ENCODE peak calls at places on chromosomes 13 and 19, in eight cellular contexts. One of them, this sample, is unnamed.

GRCh38 chr19:49216076-49216475 is 58.5 kb downstream of the TRPM4 start:
- DNase-seq in amygdala: no peak
- DNase-seq in NCI-H187: no peak
- DNase-seq in GF-D8: no peak
- DNase-seq in iPS-NIHi11: no peak
- DNase-seq in germinal center: no peak
- DNase-seq in tibial nerve: no peak
- DNase-seq in ovary: no peak
- DNase-seq in this sample: no peak

GRCh38 chr19:5948697-5949564 is 29.0 kb downstream of the RANBP3 start:
- DNase-seq in amygdala: no peak
- DNase-seq in NCI-H187: no peak
- DNase-seq in GF-D8: no peak
- DNase-seq in iPS-NIHi11: no peak
- DNase-seq in germinal center: no peak
- DNase-seq in tibial nerve: no peak
- DNase-seq in ovary: no peak
- DNase-seq in this sample: no peak

GRCh38 chr13:100176781-100177389 is 88.0 kb downstream of the PCCA start:
- DNase-seq in amygdala: no peak
- DNase-seq in NCI-H187: no peak
- DNase-seq in GF-D8: no peak
- DNase-seq in iPS-NIHi11: no peak
- DNase-seq in germinal center: no peak
- DNase-seq in tibial nerve: no peak
- DNase-seq in ovary: no peak
- DNase-seq in this sample: no peak

GRCh38 chr13:72221276-72221962 is 354.4 kb upstream of the DACH1 start:
- DNase-seq in amygdala: no peak
- DNase-seq in NCI-H187: no peak
- DNase-seq in GF-D8: no peak
- DNase-seq in iPS-NIHi11: peak; percentile 81
- DNase-seq in germinal center: no peak
- DNase-seq in tibial nerve: no peak
- DNase-seq in ovary: no peak
- DNase-seq in this sample: no peak

GRCh38 chr19:8511573-8512101 is 2.3 kb downstream of the ZNF414 start:
- DNase-seq in amygdala: no peak
- DNase-seq in NCI-H187: no peak
- DNase-seq in GF-D8: no peak
- DNase-seq in iPS-NIHi11: no peak
- DNase-seq in germinal center: no peak
- DNase-seq in tibial nerve: no peak
- DNase-seq in ovary: no peak
- DNase-seq in this sample: no peak

GRCh38 chr13:47420568-47420967 is 523.7 kb upstream of the HTR2A start:
- DNase-seq in amygdala: no peak
- DNase-seq in NCI-H187: no peak
- DNase-seq in GF-D8: no peak
- DNase-seq in iPS-NIHi11: no peak
- DNase-seq in germinal center: no peak
- DNase-seq in tibial nerve: no peak
- DNase-seq in ovary: no peak
- DNase-seq in this sample: no peak

GRCh38 chr19:16423891-16424290 is 47.9 kb downstream of the EPS15L1 start:
- DNase-seq in amygdala: no peak
- DNase-seq in NCI-H187: no peak
- DNase-seq in GF-D8: no peak
- DNase-seq in iPS-NIHi11: no peak
- DNase-seq in germinal center: no peak
- DNase-seq in tibial nerve: no peak
- DNase-seq in ovary: no peak
- DNase-seq in this sample: no peak

GRCh38 chr13:53143757-53144320 is 115.2 kb downstream of the OLFM4 start:
- DNase-seq in amygdala: no peak
- DNase-seq in NCI-H187: no peak
- DNase-seq in GF-D8: no peak
- DNase-seq in iPS-NIHi11: no peak
- DNase-seq in germinal center: no peak
- DNase-seq in tibial nerve: no peak
- DNase-seq in ovary: no peak
- DNase-seq in this sample: no peak

GRCh38 chr19:33064778-33065550 is at the start of gene RHPN2:
- DNase-seq in amygdala: no peak
- DNase-seq in NCI-H187: peak; percentile 78
- DNase-seq in GF-D8: no peak
- DNase-seq in iPS-NIHi11: peak; percentile 95
- DNase-seq in germinal center: peak; percentile 78
- DNase-seq in tibial nerve: peak; percentile 22
- DNase-seq in ovary: peak; percentile 53
- DNase-seq in this sample: peak; percentile 77

GRCh38 chr19:29074579-29074978 is 138.4 kb downstream of the UQCRFS1 start:
- DNase-seq in amygdala: no peak
- DNase-seq in NCI-H187: no peak
- DNase-seq in GF-D8: no peak
- DNase-seq in iPS-NIHi11: no peak
- DNase-seq in germinal center: no peak
- DNase-seq in tibial nerve: no peak
- DNase-seq in ovary: no peak
- DNase-seq in this sample: no peak

GRCh38 chr19:35346193-35347052 is 1.3 kb upstream of the FFAR1 start:
- DNase-seq in amygdala: no peak
- DNase-seq in NCI-H187: no peak
- DNase-seq in GF-D8: no peak
- DNase-seq in iPS-NIHi11: no peak
- DNase-seq in germinal center: no peak
- DNase-seq in tibial nerve: no peak
- DNase-seq in ovary: no peak
- DNase-seq in this sample: peak; percentile 67

GRCh38 chr19:11092181-11092538 is 2.9 kb downstream of the LDLR start:
- DNase-seq in amygdala: no peak
- DNase-seq in NCI-H187: no peak
- DNase-seq in GF-D8: no peak
- DNase-seq in iPS-NIHi11: no peak
- DNase-seq in germinal center: no peak
- DNase-seq in tibial nerve: no peak
- DNase-seq in ovary: no peak
- DNase-seq in this sample: no peak

GRCh38 chr19:44585371-44586141 is 27.8 kb upstream of the IGSF23 start:
- DNase-seq in amygdala: no peak
- DNase-seq in NCI-H187: no peak
- DNase-seq in GF-D8: peak; percentile 1
- DNase-seq in iPS-NIHi11: no peak
- DNase-seq in germinal center: no peak
- DNase-seq in tibial nerve: no peak
- DNase-seq in ovary: no peak
- DNase-seq in this sample: no peak

GRCh38 chr19:41542622-41543021 is 33.3 kb upstream of the CEACAM21 start:
- DNase-seq in amygdala: no peak
- DNase-seq in NCI-H187: no peak
- DNase-seq in GF-D8: no peak
- DNase-seq in iPS-NIHi11: no peak
- DNase-seq in germinal center: no peak
- DNase-seq in tibial nerve: no peak
- DNase-seq in ovary: no peak
- DNase-seq in this sample: no peak

GRCh38 chr19:53942001-53942786 is 20.5 kb upstream of the CACNG8 start:
- DNase-seq in amygdala: no peak
- DNase-seq in NCI-H187: no peak
- DNase-seq in GF-D8: no peak
- DNase-seq in iPS-NIHi11: peak; percentile 95
- DNase-seq in germinal center: no peak
- DNase-seq in tibial nerve: no peak
- DNase-seq in ovary: no peak
- DNase-seq in this sample: no peak

GRCh38 chr13:71977028-71977427 is 110.0 kb upstream of the DACH1 start:
- DNase-seq in amygdala: no peak
- DNase-seq in NCI-H187: no peak
- DNase-seq in GF-D8: no peak
- DNase-seq in iPS-NIHi11: no peak
- DNase-seq in germinal center: no peak
- DNase-seq in tibial nerve: no peak
- DNase-seq in ovary: no peak
- DNase-seq in this sample: no peak

GRCh38 chr19:8609210-8610040 is 1.1 kb downstream of the ADAMTS10 start:
- DNase-seq in amygdala: no peak
- DNase-seq in NCI-H187: no peak
- DNase-seq in GF-D8: no peak
- DNase-seq in iPS-NIHi11: peak; percentile 90
- DNase-seq in germinal center: no peak
- DNase-seq in tibial nerve: peak; percentile 35
- DNase-seq in ovary: peak; percentile 41
- DNase-seq in this sample: no peak

GRCh38 chr19:8129061-8129460 is 20.3 kb downstream of the FBN3 start:
- DNase-seq in amygdala: no peak
- DNase-seq in NCI-H187: no peak
- DNase-seq in GF-D8: no peak
- DNase-seq in iPS-NIHi11: no peak
- DNase-seq in germinal center: no peak
- DNase-seq in tibial nerve: no peak
- DNase-seq in ovary: no peak
- DNase-seq in this sample: no peak

GRCh38 chr13:40665061-40665753 is 1.2 kb downstream of the FOXO1 start:
- DNase-seq in amygdala: peak; percentile 2
- DNase-seq in NCI-H187: no peak
- DNase-seq in GF-D8: no peak
- DNase-seq in iPS-NIHi11: peak; percentile 57
- DNase-seq in germinal center: peak; percentile 21
- DNase-seq in tibial nerve: no peak
- DNase-seq in ovary: peak; percentile 39
- DNase-seq in this sample: peak; percentile 72

GRCh38 chr13:31725841-31726240 is 13.5 kb upstream of the RXFP2 start:
- DNase-seq in amygdala: no peak
- DNase-seq in NCI-H187: no peak
- DNase-seq in GF-D8: no peak
- DNase-seq in iPS-NIHi11: no peak
- DNase-seq in germinal center: no peak
- DNase-seq in tibial nerve: no peak
- DNase-seq in ovary: no peak
- DNase-seq in this sample: no peak

GRCh38 chr19:36054733-36055686 is at the start of gene WDR62:
- DNase-seq in amygdala: peak; percentile 94
- DNase-seq in NCI-H187: peak; percentile 90
- DNase-seq in GF-D8: peak; percentile 87
- DNase-seq in iPS-NIHi11: peak; percentile 98
- DNase-seq in germinal center: peak; percentile 99
- DNase-seq in tibial nerve: peak; percentile 86
- DNase-seq in ovary: peak; percentile 92
- DNase-seq in this sample: peak; percentile 97

GRCh38 chr19:18270304-18270703 is 3.9 kb downstream of the IQCN start:
- DNase-seq in amygdala: no peak
- DNase-seq in NCI-H187: no peak
- DNase-seq in GF-D8: no peak
- DNase-seq in iPS-NIHi11: no peak
- DNase-seq in germinal center: no peak
- DNase-seq in tibial nerve: no peak
- DNase-seq in ovary: no peak
- DNase-seq in this sample: no peak

GRCh38 chr13:79654520-79654919 is 173.6 kb downstream of the NDFIP2 start:
- DNase-seq in amygdala: no peak
- DNase-seq in NCI-H187: no peak
- DNase-seq in GF-D8: no peak
- DNase-seq in iPS-NIHi11: no peak
- DNase-seq in germinal center: no peak
- DNase-seq in tibial nerve: no peak
- DNase-seq in ovary: no peak
- DNase-seq in this sample: no peak

GRCh38 chr13:60226507-60226906 is 62.8 kb upstream of the DIAPH3 start:
- DNase-seq in amygdala: no peak
- DNase-seq in NCI-H187: no peak
- DNase-seq in GF-D8: no peak
- DNase-seq in iPS-NIHi11: peak; percentile 32
- DNase-seq in germinal center: no peak
- DNase-seq in tibial nerve: no peak
- DNase-seq in ovary: no peak
- DNase-seq in this sample: no peak

GRCh38 chr19:8333771-8334457 is 9.1 kb downstream of the KANK3 start:
- DNase-seq in amygdala: no peak
- DNase-seq in NCI-H187: no peak
- DNase-seq in GF-D8: no peak
- DNase-seq in iPS-NIHi11: peak; percentile 57
- DNase-seq in germinal center: no peak
- DNase-seq in tibial nerve: no peak
- DNase-seq in ovary: no peak
- DNase-seq in this sample: no peak

GRCh38 chr19:33580026-33580644 is 41.6 kb upstream of the CHST8 start:
- DNase-seq in amygdala: no peak
- DNase-seq in NCI-H187: no peak
- DNase-seq in GF-D8: no peak
- DNase-seq in iPS-NIHi11: no peak
- DNase-seq in germinal center: no peak
- DNase-seq in tibial nerve: no peak
- DNase-seq in ovary: no peak
- DNase-seq in this sample: no peak

GRCh38 chr19:29501816-29502580 is 23.8 kb upstream of the VSTM2B start:
- DNase-seq in amygdala: no peak
- DNase-seq in NCI-H187: no peak
- DNase-seq in GF-D8: no peak
- DNase-seq in iPS-NIHi11: no peak
- DNase-seq in germinal center: no peak
- DNase-seq in tibial nerve: no peak
- DNase-seq in ovary: no peak
- DNase-seq in this sample: no peak

GRCh38 chr13:41145136-41145908 is 12.7 kb upstream of the KBTBD6 start:
- DNase-seq in amygdala: no peak
- DNase-seq in NCI-H187: no peak
- DNase-seq in GF-D8: no peak
- DNase-seq in iPS-NIHi11: no peak
- DNase-seq in germinal center: no peak
- DNase-seq in tibial nerve: no peak
- DNase-seq in ovary: no peak
- DNase-seq in this sample: no peak

GRCh38 chr19:47890865-47891621 is 4.9 kb upstream of the SULT2A1 start:
- DNase-seq in amygdala: no peak
- DNase-seq in NCI-H187: no peak
- DNase-seq in GF-D8: no peak
- DNase-seq in iPS-NIHi11: no peak
- DNase-seq in germinal center: no peak
- DNase-seq in tibial nerve: no peak
- DNase-seq in ovary: no peak
- DNase-seq in this sample: no peak

GRCh38 chr19:54209058-54209747 is 8.5 kb downstream of the RPS9 start:
- DNase-seq in amygdala: no peak
- DNase-seq in NCI-H187: no peak
- DNase-seq in GF-D8: no peak
- DNase-seq in iPS-NIHi11: peak; percentile 31
- DNase-seq in germinal center: no peak
- DNase-seq in tibial nerve: no peak
- DNase-seq in ovary: peak; percentile 31
- DNase-seq in this sample: no peak

This sample was measured in sciatic nerve.